ENCODE peak calls at places on chromosomes 7 and 10, in eight cellular contexts. One of them, this sample, is unnamed.

GRCh38 chr7:110857106-110857505 is 233.8 kb upstream of the LRRN3 start:
- DNase-seq in activated CD8-positive, alpha-beta memory T cell treated with anti-CD3 and anti-CD28 coated beads for 1 hour: no peak
- DNase-seq in Daoy: no peak
- DNase-seq in OCI-LY7: no peak
- DNase-seq in GM12865: no peak
- DNase-seq in activated T-helper 1 cell treated with anti-CD3 and anti-CD28 coated beads, Interleukin-12 subunit alpha, Interleukin-12 subunit beta, Interleukin-2, Interleukin-4 antibody, amounts not matched to agents 30 ng/mL and 10 ng/mL and 1 ng/mL, durations not matched to agents 14 hours and 24 hours and 36 hours: no peak
- DNase-seq in mucosa of gallbladder: no peak
- DNase-seq in choroid plexus epithelial cell: no peak
- DNase-seq in this sample: no peak

GRCh38 chr7:19442016-19442785 is 266.6 kb downstream of the POLR1F start:
- DNase-seq in activated T-helper 1 cell treated with anti-CD3 and anti-CD28 coated beads, Interleukin-12 subunit alpha, Interleukin-12 subunit beta, Interleukin-2, Interleukin-4 antibody, amounts not matched to agents 30 ng/mL and 10 ng/mL and 1 ng/mL, durations not matched to agents 14 hours and 24 hours and 36 hours: no peak
- DNase-seq in GM12865: peak
- DNase-seq in Daoy: peak
- DNase-seq in choroid plexus epithelial cell: peak
- DNase-seq in activated CD8-positive, alpha-beta memory T cell treated with anti-CD3 and anti-CD28 coated beads for 1 hour: no peak
- DNase-seq in mucosa of gallbladder: no peak
- DNase-seq in OCI-LY7: peak
- DNase-seq in this sample: peak

GRCh38 chr10:81905161-81905560 is 30.2 kb downstream of the NRG3 start:
- DNase-seq in activated CD8-positive, alpha-beta memory T cell treated with anti-CD3 and anti-CD28 coated beads for 1 hour: no peak
- DNase-seq in mucosa of gallbladder: no peak
- DNase-seq in choroid plexus epithelial cell: no peak
- DNase-seq in Daoy: no peak
- DNase-seq in GM12865: no peak
- DNase-seq in OCI-LY7: no peak
- DNase-seq in activated T-helper 1 cell treated with anti-CD3 and anti-CD28 coated beads, Interleukin-12 subunit alpha, Interleukin-12 subunit beta, Interleukin-2, Interleukin-4 antibody, amounts not matched to agents 30 ng/mL and 10 ng/mL and 1 ng/mL, durations not matched to agents 14 hours and 24 hours and 36 hours: no peak
- DNase-seq in this sample: no peak

GRCh38 chr7:41103331-41103730 is 599.6 kb downstream of the INHBA start:
- DNase-seq in OCI-LY7: no peak
- DNase-seq in choroid plexus epithelial cell: peak
- DNase-seq in activated CD8-positive, alpha-beta memory T cell treated with anti-CD3 and anti-CD28 coated beads for 1 hour: no peak
- DNase-seq in mucosa of gallbladder: no peak
- DNase-seq in GM12865: peak
- DNase-seq in activated T-helper 1 cell treated with anti-CD3 and anti-CD28 coated beads, Interleukin-12 subunit alpha, Interleukin-12 subunit beta, Interleukin-2, Interleukin-4 antibody, amounts not matched to agents 30 ng/mL and 10 ng/mL and 1 ng/mL, durations not matched to agents 14 hours and 24 hours and 36 hours: no peak
- DNase-seq in Daoy: peak
- DNase-seq in this sample: no peak

GRCh38 chr7:68511281-68511680 is 1087.0 kb upstream of the AUTS2 start:
- DNase-seq in choroid plexus epithelial cell: no peak
- DNase-seq in OCI-LY7: no peak
- DNase-seq in activated T-helper 1 cell treated with anti-CD3 and anti-CD28 coated beads, Interleukin-12 subunit alpha, Interleukin-12 subunit beta, Interleukin-2, Interleukin-4 antibody, amounts not matched to agents 30 ng/mL and 10 ng/mL and 1 ng/mL, durations not matched to agents 14 hours and 24 hours and 36 hours: no peak
- DNase-seq in mucosa of gallbladder: no peak
- DNase-seq in activated CD8-positive, alpha-beta memory T cell treated with anti-CD3 and anti-CD28 coated beads for 1 hour: no peak
- DNase-seq in GM12865: no peak
- DNase-seq in Daoy: no peak
- DNase-seq in this sample: peak

GRCh38 chr10:124906551-124907001 is 35.3 kb upstream of the ZRANB1 start:
- DNase-seq in mucosa of gallbladder: no peak
- DNase-seq in activated T-helper 1 cell treated with anti-CD3 and anti-CD28 coated beads, Interleukin-12 subunit alpha, Interleukin-12 subunit beta, Interleukin-2, Interleukin-4 antibody, amounts not matched to agents 30 ng/mL and 10 ng/mL and 1 ng/mL, durations not matched to agents 14 hours and 24 hours and 36 hours: no peak
- DNase-seq in GM12865: no peak
- DNase-seq in choroid plexus epithelial cell: peak
- DNase-seq in Daoy: no peak
- DNase-seq in OCI-LY7: no peak
- DNase-seq in activated CD8-positive, alpha-beta memory T cell treated with anti-CD3 and anti-CD28 coated beads for 1 hour: no peak
- DNase-seq in this sample: no peak

GRCh38 chr7:75842836-75843446 is 29.3 kb upstream of the CCL24 start:
- DNase-seq in choroid plexus epithelial cell: peak
- DNase-seq in activated CD8-positive, alpha-beta memory T cell treated with anti-CD3 and anti-CD28 coated beads for 1 hour: no peak
- DNase-seq in Daoy: peak
- DNase-seq in activated T-helper 1 cell treated with anti-CD3 and anti-CD28 coated beads, Interleukin-12 subunit alpha, Interleukin-12 subunit beta, Interleukin-2, Interleukin-4 antibody, amounts not matched to agents 30 ng/mL and 10 ng/mL and 1 ng/mL, durations not matched to agents 14 hours and 24 hours and 36 hours: peak
- DNase-seq in GM12865: peak
- DNase-seq in OCI-LY7: peak
- DNase-seq in mucosa of gallbladder: peak
- DNase-seq in this sample: no peak

GRCh38 chr10:68611227-68611626 is 51.1 kb downstream of the TET1 start:
- DNase-seq in choroid plexus epithelial cell: no peak
- DNase-seq in Daoy: no peak
- DNase-seq in OCI-LY7: no peak
- DNase-seq in activated T-helper 1 cell treated with anti-CD3 and anti-CD28 coated beads, Interleukin-12 subunit alpha, Interleukin-12 subunit beta, Interleukin-2, Interleukin-4 antibody, amounts not matched to agents 30 ng/mL and 10 ng/mL and 1 ng/mL, durations not matched to agents 14 hours and 24 hours and 36 hours: no peak
- DNase-seq in mucosa of gallbladder: no peak
- DNase-seq in activated CD8-positive, alpha-beta memory T cell treated with anti-CD3 and anti-CD28 coated beads for 1 hour: no peak
- DNase-seq in GM12865: no peak
- DNase-seq in this sample: no peak

GRCh38 chr7:15832996-15833395 is 146.5 kb upstream of the MEOX2 start:
- DNase-seq in GM12865: no peak
- DNase-seq in activated T-helper 1 cell treated with anti-CD3 and anti-CD28 coated beads, Interleukin-12 subunit alpha, Interleukin-12 subunit beta, Interleukin-2, Interleukin-4 antibody, amounts not matched to agents 30 ng/mL and 10 ng/mL and 1 ng/mL, durations not matched to agents 14 hours and 24 hours and 36 hours: no peak
- DNase-seq in choroid plexus epithelial cell: peak
- DNase-seq in activated CD8-positive, alpha-beta memory T cell treated with anti-CD3 and anti-CD28 coated beads for 1 hour: no peak
- DNase-seq in Daoy: no peak
- DNase-seq in OCI-LY7: no peak
- DNase-seq in mucosa of gallbladder: peak
- DNase-seq in this sample: no peak

GRCh38 chr7:55177589-55178261 is 158.9 kb downstream of the EGFR start:
- DNase-seq in activated T-helper 1 cell treated with anti-CD3 and anti-CD28 coated beads, Interleukin-12 subunit alpha, Interleukin-12 subunit beta, Interleukin-2, Interleukin-4 antibody, amounts not matched to agents 30 ng/mL and 10 ng/mL and 1 ng/mL, durations not matched to agents 14 hours and 24 hours and 36 hours: no peak
- DNase-seq in GM12865: no peak
- DNase-seq in Daoy: no peak
- DNase-seq in OCI-LY7: no peak
- DNase-seq in mucosa of gallbladder: peak
- DNase-seq in choroid plexus epithelial cell: peak
- DNase-seq in activated CD8-positive, alpha-beta memory T cell treated with anti-CD3 and anti-CD28 coated beads for 1 hour: no peak
- DNase-seq in this sample: no peak

GRCh38 chr7:516606-517456 is 2.8 kb downstream of the PDGFA start:
- DNase-seq in mucosa of gallbladder: peak
- DNase-seq in activated T-helper 1 cell treated with anti-CD3 and anti-CD28 coated beads, Interleukin-12 subunit alpha, Interleukin-12 subunit beta, Interleukin-2, Interleukin-4 antibody, amounts not matched to agents 30 ng/mL and 10 ng/mL and 1 ng/mL, durations not matched to agents 14 hours and 24 hours and 36 hours: no peak
- DNase-seq in choroid plexus epithelial cell: peak
- DNase-seq in OCI-LY7: no peak
- DNase-seq in GM12865: no peak
- DNase-seq in Daoy: peak
- DNase-seq in activated CD8-positive, alpha-beta memory T cell treated with anti-CD3 and anti-CD28 coated beads for 1 hour: no peak
- DNase-seq in this sample: peak

GRCh38 chr7:17340655-17341054 is 42.2 kb downstream of the AHR start:
- DNase-seq in mucosa of gallbladder: no peak
- DNase-seq in Daoy: no peak
- DNase-seq in activated T-helper 1 cell treated with anti-CD3 and anti-CD28 coated beads, Interleukin-12 subunit alpha, Interleukin-12 subunit beta, Interleukin-2, Interleukin-4 antibody, amounts not matched to agents 30 ng/mL and 10 ng/mL and 1 ng/mL, durations not matched to agents 14 hours and 24 hours and 36 hours: no peak
- DNase-seq in choroid plexus epithelial cell: no peak
- DNase-seq in OCI-LY7: no peak
- DNase-seq in GM12865: no peak
- DNase-seq in activated CD8-positive, alpha-beta memory T cell treated with anti-CD3 and anti-CD28 coated beads for 1 hour: no peak
- DNase-seq in this sample: no peak

GRCh38 chr10:88152720-88153119 is 289.3 kb downstream of the PTEN start:
- DNase-seq in activated T-helper 1 cell treated with anti-CD3 and anti-CD28 coated beads, Interleukin-12 subunit alpha, Interleukin-12 subunit beta, Interleukin-2, Interleukin-4 antibody, amounts not matched to agents 30 ng/mL and 10 ng/mL and 1 ng/mL, durations not matched to agents 14 hours and 24 hours and 36 hours: peak
- DNase-seq in OCI-LY7: peak
- DNase-seq in Daoy: peak
- DNase-seq in choroid plexus epithelial cell: peak
- DNase-seq in GM12865: peak
- DNase-seq in activated CD8-positive, alpha-beta memory T cell treated with anti-CD3 and anti-CD28 coated beads for 1 hour: no peak
- DNase-seq in mucosa of gallbladder: no peak
- DNase-seq in this sample: no peak

GRCh38 chr10:11036424-11037011 is 18.8 kb downstream of the CELF2 start:
- DNase-seq in choroid plexus epithelial cell: peak
- DNase-seq in mucosa of gallbladder: peak
- DNase-seq in GM12865: no peak
- DNase-seq in OCI-LY7: no peak
- DNase-seq in Daoy: peak
- DNase-seq in activated CD8-positive, alpha-beta memory T cell treated with anti-CD3 and anti-CD28 coated beads for 1 hour: no peak
- DNase-seq in activated T-helper 1 cell treated with anti-CD3 and anti-CD28 coated beads, Interleukin-12 subunit alpha, Interleukin-12 subunit beta, Interleukin-2, Interleukin-4 antibody, amounts not matched to agents 30 ng/mL and 10 ng/mL and 1 ng/mL, durations not matched to agents 14 hours and 24 hours and 36 hours: no peak
- DNase-seq in this sample: no peak

GRCh38 chr10:120145107-120145506 is 252.6 kb downstream of the SEC23IP start:
- DNase-seq in GM12865: no peak
- DNase-seq in activated CD8-positive, alpha-beta memory T cell treated with anti-CD3 and anti-CD28 coated beads for 1 hour: no peak
- DNase-seq in activated T-helper 1 cell treated with anti-CD3 and anti-CD28 coated beads, Interleukin-12 subunit alpha, Interleukin-12 subunit beta, Interleukin-2, Interleukin-4 antibody, amounts not matched to agents 30 ng/mL and 10 ng/mL and 1 ng/mL, durations not matched to agents 14 hours and 24 hours and 36 hours: no peak
- DNase-seq in OCI-LY7: no peak
- DNase-seq in mucosa of gallbladder: no peak
- DNase-seq in Daoy: no peak
- DNase-seq in choroid plexus epithelial cell: no peak
- DNase-seq in this sample: no peak

GRCh38 chr7:68547181-68547580 is 1051.1 kb upstream of the AUTS2 start:
- DNase-seq in GM12865: no peak
- DNase-seq in Daoy: no peak
- DNase-seq in mucosa of gallbladder: no peak
- DNase-seq in choroid plexus epithelial cell: peak
- DNase-seq in OCI-LY7: no peak
- DNase-seq in activated CD8-positive, alpha-beta memory T cell treated with anti-CD3 and anti-CD28 coated beads for 1 hour: no peak
- DNase-seq in activated T-helper 1 cell treated with anti-CD3 and anti-CD28 coated beads, Interleukin-12 subunit alpha, Interleukin-12 subunit beta, Interleukin-2, Interleukin-4 antibody, amounts not matched to agents 30 ng/mL and 10 ng/mL and 1 ng/mL, durations not matched to agents 14 hours and 24 hours and 36 hours: no peak
- DNase-seq in this sample: no peak

GRCh38 chr7:16531682-16532081 is 5.1 kb downstream of the LRRC72 start:
- DNase-seq in mucosa of gallbladder: no peak
- DNase-seq in choroid plexus epithelial cell: no peak
- DNase-seq in activated T-helper 1 cell treated with anti-CD3 and anti-CD28 coated beads, Interleukin-12 subunit alpha, Interleukin-12 subunit beta, Interleukin-2, Interleukin-4 antibody, amounts not matched to agents 30 ng/mL and 10 ng/mL and 1 ng/mL, durations not matched to agents 14 hours and 24 hours and 36 hours: no peak
- DNase-seq in Daoy: no peak
- DNase-seq in GM12865: no peak
- DNase-seq in OCI-LY7: no peak
- DNase-seq in activated CD8-positive, alpha-beta memory T cell treated with anti-CD3 and anti-CD28 coated beads for 1 hour: no peak
- DNase-seq in this sample: no peak

GRCh38 chr7:77439572-77439971 is 23.4 kb upstream of the GSAP start:
- DNase-seq in activated CD8-positive, alpha-beta memory T cell treated with anti-CD3 and anti-CD28 coated beads for 1 hour: no peak
- DNase-seq in OCI-LY7: no peak
- DNase-seq in activated T-helper 1 cell treated with anti-CD3 and anti-CD28 coated beads, Interleukin-12 subunit alpha, Interleukin-12 subunit beta, Interleukin-2, Interleukin-4 antibody, amounts not matched to agents 30 ng/mL and 10 ng/mL and 1 ng/mL, durations not matched to agents 14 hours and 24 hours and 36 hours: no peak
- DNase-seq in Daoy: peak
- DNase-seq in mucosa of gallbladder: peak
- DNase-seq in choroid plexus epithelial cell: peak
- DNase-seq in GM12865: no peak
- DNase-seq in this sample: no peak

GRCh38 chr7:134636008-134636449 is 10.6 kb upstream of the BPGM start:
- DNase-seq in choroid plexus epithelial cell: peak
- DNase-seq in activated CD8-positive, alpha-beta memory T cell treated with anti-CD3 and anti-CD28 coated beads for 1 hour: no peak
- DNase-seq in Daoy: no peak
- DNase-seq in OCI-LY7: no peak
- DNase-seq in GM12865: peak
- DNase-seq in mucosa of gallbladder: no peak
- DNase-seq in activated T-helper 1 cell treated with anti-CD3 and anti-CD28 coated beads, Interleukin-12 subunit alpha, Interleukin-12 subunit beta, Interleukin-2, Interleukin-4 antibody, amounts not matched to agents 30 ng/mL and 10 ng/mL and 1 ng/mL, durations not matched to agents 14 hours and 24 hours and 36 hours: no peak
- DNase-seq in this sample: peak

GRCh38 chr7:158126661-158127060 is 461.0 kb downstream of the PTPRN2 start:
- DNase-seq in GM12865: no peak
- DNase-seq in activated CD8-positive, alpha-beta memory T cell treated with anti-CD3 and anti-CD28 coated beads for 1 hour: no peak
- DNase-seq in Daoy: no peak
- DNase-seq in mucosa of gallbladder: no peak
- DNase-seq in activated T-helper 1 cell treated with anti-CD3 and anti-CD28 coated beads, Interleukin-12 subunit alpha, Interleukin-12 subunit beta, Interleukin-2, Interleukin-4 antibody, amounts not matched to agents 30 ng/mL and 10 ng/mL and 1 ng/mL, durations not matched to agents 14 hours and 24 hours and 36 hours: no peak
- DNase-seq in OCI-LY7: no peak
- DNase-seq in choroid plexus epithelial cell: no peak
- DNase-seq in this sample: no peak

GRCh38 chr7:2934211-2934731 is 90.2 kb upstream of the GNA12 start:
- DNase-seq in GM12865: no peak
- DNase-seq in activated T-helper 1 cell treated with anti-CD3 and anti-CD28 coated beads, Interleukin-12 subunit alpha, Interleukin-12 subunit beta, Interleukin-2, Interleukin-4 antibody, amounts not matched to agents 30 ng/mL and 10 ng/mL and 1 ng/mL, durations not matched to agents 14 hours and 24 hours and 36 hours: no peak
- DNase-seq in mucosa of gallbladder: no peak
- DNase-seq in Daoy: peak
- DNase-seq in activated CD8-positive, alpha-beta memory T cell treated with anti-CD3 and anti-CD28 coated beads for 1 hour: no peak
- DNase-seq in choroid plexus epithelial cell: peak
- DNase-seq in OCI-LY7: no peak
- DNase-seq in this sample: no peak

GRCh38 chr7:2641406-2642393 is 9.9 kb downstream of the TTYH3 start:
- DNase-seq in choroid plexus epithelial cell: peak
- DNase-seq in activated CD8-positive, alpha-beta memory T cell treated with anti-CD3 and anti-CD28 coated beads for 1 hour: no peak
- DNase-seq in activated T-helper 1 cell treated with anti-CD3 and anti-CD28 coated beads, Interleukin-12 subunit alpha, Interleukin-12 subunit beta, Interleukin-2, Interleukin-4 antibody, amounts not matched to agents 30 ng/mL and 10 ng/mL and 1 ng/mL, durations not matched to agents 14 hours and 24 hours and 36 hours: no peak
- DNase-seq in Daoy: peak
- DNase-seq in OCI-LY7: peak
- DNase-seq in GM12865: peak
- DNase-seq in mucosa of gallbladder: peak
- DNase-seq in this sample: peak

GRCh38 chr10:24826022-24826421 is 102.3 kb upstream of the ARHGAP21 start:
- DNase-seq in choroid plexus epithelial cell: peak
- DNase-seq in Daoy: peak
- DNase-seq in activated T-helper 1 cell treated with anti-CD3 and anti-CD28 coated beads, Interleukin-12 subunit alpha, Interleukin-12 subunit beta, Interleukin-2, Interleukin-4 antibody, amounts not matched to agents 30 ng/mL and 10 ng/mL and 1 ng/mL, durations not matched to agents 14 hours and 24 hours and 36 hours: no peak
- DNase-seq in GM12865: no peak
- DNase-seq in activated CD8-positive, alpha-beta memory T cell treated with anti-CD3 and anti-CD28 coated beads for 1 hour: no peak
- DNase-seq in OCI-LY7: no peak
- DNase-seq in mucosa of gallbladder: no peak
- DNase-seq in this sample: no peak

GRCh38 chr10:88082391-88082790 is 219.0 kb downstream of the PTEN start:
- DNase-seq in GM12865: peak
- DNase-seq in choroid plexus epithelial cell: no peak
- DNase-seq in OCI-LY7: no peak
- DNase-seq in activated T-helper 1 cell treated with anti-CD3 and anti-CD28 coated beads, Interleukin-12 subunit alpha, Interleukin-12 subunit beta, Interleukin-2, Interleukin-4 antibody, amounts not matched to agents 30 ng/mL and 10 ng/mL and 1 ng/mL, durations not matched to agents 14 hours and 24 hours and 36 hours: no peak
- DNase-seq in Daoy: no peak
- DNase-seq in activated CD8-positive, alpha-beta memory T cell treated with anti-CD3 and anti-CD28 coated beads for 1 hour: no peak
- DNase-seq in mucosa of gallbladder: no peak
- DNase-seq in this sample: no peak

GRCh38 chr7:22569586-22570321 is 69.8 kb upstream of the STEAP1B start:
- DNase-seq in mucosa of gallbladder: no peak
- DNase-seq in GM12865: peak
- DNase-seq in activated T-helper 1 cell treated with anti-CD3 and anti-CD28 coated beads, Interleukin-12 subunit alpha, Interleukin-12 subunit beta, Interleukin-2, Interleukin-4 antibody, amounts not matched to agents 30 ng/mL and 10 ng/mL and 1 ng/mL, durations not matched to agents 14 hours and 24 hours and 36 hours: no peak
- DNase-seq in activated CD8-positive, alpha-beta memory T cell treated with anti-CD3 and anti-CD28 coated beads for 1 hour: no peak
- DNase-seq in choroid plexus epithelial cell: no peak
- DNase-seq in Daoy: peak
- DNase-seq in OCI-LY7: no peak
- DNase-seq in this sample: peak

GRCh38 chr7:107712025-107712424 is 31.9 kb upstream of the CBLL1 start:
- DNase-seq in Daoy: no peak
- DNase-seq in activated CD8-positive, alpha-beta memory T cell treated with anti-CD3 and anti-CD28 coated beads for 1 hour: no peak
- DNase-seq in GM12865: no peak
- DNase-seq in activated T-helper 1 cell treated with anti-CD3 and anti-CD28 coated beads, Interleukin-12 subunit alpha, Interleukin-12 subunit beta, Interleukin-2, Interleukin-4 antibody, amounts not matched to agents 30 ng/mL and 10 ng/mL and 1 ng/mL, durations not matched to agents 14 hours and 24 hours and 36 hours: no peak
- DNase-seq in OCI-LY7: no peak
- DNase-seq in choroid plexus epithelial cell: no peak
- DNase-seq in mucosa of gallbladder: no peak
- DNase-seq in this sample: no peak

GRCh38 chr10:123562811-123563580 is 103.2 kb upstream of the GPR26 start:
- DNase-seq in mucosa of gallbladder: no peak
- DNase-seq in activated T-helper 1 cell treated with anti-CD3 and anti-CD28 coated beads, Interleukin-12 subunit alpha, Interleukin-12 subunit beta, Interleukin-2, Interleukin-4 antibody, amounts not matched to agents 30 ng/mL and 10 ng/mL and 1 ng/mL, durations not matched to agents 14 hours and 24 hours and 36 hours: no peak
- DNase-seq in OCI-LY7: no peak
- DNase-seq in GM12865: no peak
- DNase-seq in choroid plexus epithelial cell: no peak
- DNase-seq in activated CD8-positive, alpha-beta memory T cell treated with anti-CD3 and anti-CD28 coated beads for 1 hour: no peak
- DNase-seq in Daoy: no peak
- DNase-seq in this sample: no peak

GRCh38 chr7:125253454-125254182 is 324.0 kb upstream of the POT1 start:
- DNase-seq in GM12865: no peak
- DNase-seq in Daoy: no peak
- DNase-seq in mucosa of gallbladder: no peak
- DNase-seq in choroid plexus epithelial cell: peak
- DNase-seq in activated CD8-positive, alpha-beta memory T cell treated with anti-CD3 and anti-CD28 coated beads for 1 hour: no peak
- DNase-seq in OCI-LY7: no peak
- DNase-seq in activated T-helper 1 cell treated with anti-CD3 and anti-CD28 coated beads, Interleukin-12 subunit alpha, Interleukin-12 subunit beta, Interleukin-2, Interleukin-4 antibody, amounts not matched to agents 30 ng/mL and 10 ng/mL and 1 ng/mL, durations not matched to agents 14 hours and 24 hours and 36 hours: no peak
- DNase-seq in this sample: no peak

GRCh38 chr7:27928001-27928400 is 188.0 kb downstream of the TAX1BP1 start:
- DNase-seq in activated T-helper 1 cell treated with anti-CD3 and anti-CD28 coated beads, Interleukin-12 subunit alpha, Interleukin-12 subunit beta, Interleukin-2, Interleukin-4 antibody, amounts not matched to agents 30 ng/mL and 10 ng/mL and 1 ng/mL, durations not matched to agents 14 hours and 24 hours and 36 hours: no peak
- DNase-seq in OCI-LY7: no peak
- DNase-seq in Daoy: no peak
- DNase-seq in choroid plexus epithelial cell: no peak
- DNase-seq in activated CD8-positive, alpha-beta memory T cell treated with anti-CD3 and anti-CD28 coated beads for 1 hour: no peak
- DNase-seq in GM12865: no peak
- DNase-seq in mucosa of gallbladder: no peak
- DNase-seq in this sample: no peak

GRCh38 chr10:88672041-88672440 is 7.8 kb downstream of the LIPF start:
- DNase-seq in activated CD8-positive, alpha-beta memory T cell treated with anti-CD3 and anti-CD28 coated beads for 1 hour: no peak
- DNase-seq in mucosa of gallbladder: no peak
- DNase-seq in choroid plexus epithelial cell: peak
- DNase-seq in Daoy: peak
- DNase-seq in OCI-LY7: no peak
- DNase-seq in GM12865: no peak
- DNase-seq in activated T-helper 1 cell treated with anti-CD3 and anti-CD28 coated beads, Interleukin-12 subunit alpha, Interleukin-12 subunit beta, Interleukin-2, Interleukin-4 antibody, amounts not matched to agents 30 ng/mL and 10 ng/mL and 1 ng/mL, durations not matched to agents 14 hours and 24 hours and 36 hours: no peak
- DNase-seq in this sample: no peak

GRCh38 chr10:132728321-132728720 is 57.6 kb downstream of the NKX6-2 start:
- DNase-seq in activated T-helper 1 cell treated with anti-CD3 and anti-CD28 coated beads, Interleukin-12 subunit alpha, Interleukin-12 subunit beta, Interleukin-2, Interleukin-4 antibody, amounts not matched to agents 30 ng/mL and 10 ng/mL and 1 ng/mL, durations not matched to agents 14 hours and 24 hours and 36 hours: no peak
- DNase-seq in OCI-LY7: no peak
- DNase-seq in mucosa of gallbladder: no peak
- DNase-seq in activated CD8-positive, alpha-beta memory T cell treated with anti-CD3 and anti-CD28 coated beads for 1 hour: no peak
- DNase-seq in choroid plexus epithelial cell: no peak
- DNase-seq in GM12865: no peak
- DNase-seq in Daoy: no peak
- DNase-seq in this sample: no peak

GRCh38 chr7:42107484-42107883 is 129.5 kb downstream of the GLI3 start:
- DNase-seq in Daoy: peak
- DNase-seq in choroid plexus epithelial cell: peak
- DNase-seq in GM12865: no peak
- DNase-seq in activated T-helper 1 cell treated with anti-CD3 and anti-CD28 coated beads, Interleukin-12 subunit alpha, Interleukin-12 subunit beta, Interleukin-2, Interleukin-4 antibody, amounts not matched to agents 30 ng/mL and 10 ng/mL and 1 ng/mL, durations not matched to agents 14 hours and 24 hours and 36 hours: no peak
- DNase-seq in OCI-LY7: no peak
- DNase-seq in activated CD8-positive, alpha-beta memory T cell treated with anti-CD3 and anti-CD28 coated beads for 1 hour: no peak
- DNase-seq in mucosa of gallbladder: no peak
- DNase-seq in this sample: no peak

GRCh38 chr7:44760034-44760580 is 11.5 kb downstream of the ZMIZ2 start:
- DNase-seq in activated CD8-positive, alpha-beta memory T cell treated with anti-CD3 and anti-CD28 coated beads for 1 hour: no peak
- DNase-seq in OCI-LY7: no peak
- DNase-seq in activated T-helper 1 cell treated with anti-CD3 and anti-CD28 coated beads, Interleukin-12 subunit alpha, Interleukin-12 subunit beta, Interleukin-2, Interleukin-4 antibody, amounts not matched to agents 30 ng/mL and 10 ng/mL and 1 ng/mL, durations not matched to agents 14 hours and 24 hours and 36 hours: no peak
- DNase-seq in Daoy: no peak
- DNase-seq in GM12865: no peak
- DNase-seq in choroid plexus epithelial cell: no peak
- DNase-seq in mucosa of gallbladder: no peak
- DNase-seq in this sample: no peak

GRCh38 chr10:96720422-96721206 is at the start of gene PIK3AP1:
- DNase-seq in choroid plexus epithelial cell: no peak
- DNase-seq in Daoy: peak
- DNase-seq in OCI-LY7: peak
- DNase-seq in GM12865: peak
- DNase-seq in activated CD8-positive, alpha-beta memory T cell treated with anti-CD3 and anti-CD28 coated beads for 1 hour: peak
- DNase-seq in mucosa of gallbladder: peak
- DNase-seq in activated T-helper 1 cell treated with anti-CD3 and anti-CD28 coated beads, Interleukin-12 subunit alpha, Interleukin-12 subunit beta, Interleukin-2, Interleukin-4 antibody, amounts not matched to agents 30 ng/mL and 10 ng/mL and 1 ng/mL, durations not matched to agents 14 hours and 24 hours and 36 hours: peak
- DNase-seq in this sample: peak

This sample was measured in RPMI8226.